ENCODE peak calls at places on chromosome 11, in nine cellular contexts. R is kidney, Z is cardiac fibroblast, D is choroid plexus epithelial cell, A is RWPE1, P is gastrocnemius medialis, I is colonic mucosa, F is type B pancreatic cell, S is progenitor cell of endocrine pancreas. B is an unnamed sample.

GRCh38 chr11:2807801-2808241 is 77.8 kb downstream of the CDKN1C start:
- DNase-seq in A (no peak), F (peak), D (no peak), P (peak), R (peak), Z (no peak), S (peak), I (no peak), B (no peak)

GRCh38 chr11:63841554-63841953 is 2.6 kb downstream of the MARK2 start:
- DNase-seq in A (peak), Z (peak), I (no peak), F (no peak), P (no peak), R (no peak), S (no peak), D (peak), B (no peak)

GRCh38 chr11:77086521-77087472 is 15.8 kb upstream of the OMP start:
- DNase-seq in S (no peak), A (no peak), D (no peak), Z (no peak), I (peak), F (no peak), P (no peak), R (peak), B (no peak)

GRCh38 chr11:77407613-77408012 is 66.3 kb downstream of the PAK1 start:
- DNase-seq in I (peak), R (no peak), S (no peak), P (peak), A (peak), Z (peak), D (peak), F (no peak), B (peak)

GRCh38 chr11:76074178-76075112 is 131.9 kb downstream of the WNT11 start:
- DNase-seq in I (no peak), F (no peak), A (no peak), D (peak), S (no peak), Z (peak), P (no peak), R (no peak), B (peak)

GRCh38 chr11:86214710-86215109 is 29.8 kb upstream of the EED start:
- DNase-seq in A (no peak), F (no peak), P (no peak), Z (peak), I (no peak), D (no peak), S (no peak), R (no peak), B (no peak)

GRCh38 chr11:118660646-118661424 is 18.6 kb downstream of the TREH start:
- DNase-seq in P (no peak), A (no peak), D (no peak), S (no peak), R (no peak), I (no peak), Z (no peak), F (no peak), B (no peak)

GRCh38 chr11:102485095-102485722 is 32.6 kb upstream of the TMEM123 start:
- DNase-seq in Z (peak), S (no peak), I (no peak), F (no peak), A (no peak), R (no peak), D (peak), P (no peak), B (peak)

GRCh38 chr11:134275534-134276395 is at the start of gene GLB1L3:
- DNase-seq in A (peak), R (no peak), F (no peak), P (no peak), S (peak), Z (peak), I (no peak), D (peak), B (no peak)

GRCh38 chr11:70467196-70468085 is 69.1 kb downstream of the CTTN start:
- DNase-seq in I (peak), F (no peak), Z (peak), R (no peak), P (peak), S (peak), D (peak), A (peak), B (peak)

GRCh38 chr11:11141019-11141418 is 212.0 kb downstream of the CSNK2A3 start:
- DNase-seq in R (no peak), D (no peak), P (no peak), A (no peak), I (no peak), Z (no peak), S (no peak), F (no peak), B (no peak)

GRCh38 chr11:96260526-96260925 is 82.5 kb downstream of the MAML2 start:
- DNase-seq in I (no peak), R (no peak), A (no peak), D (no peak), S (no peak), P (no peak), F (no peak), Z (no peak), B (peak)

GRCh38 chr11:76169473-76169881 is 36.8 kb downstream of the WNT11 start:
- DNase-seq in Z (no peak), F (no peak), A (no peak), R (no peak), S (no peak), I (no peak), P (no peak), D (no peak), B (no peak)

GRCh38 chr11:2776351-2777061 is 76.7 kb upstream of the KCNQ1OT1 start:
- DNase-seq in P (no peak), A (no peak), I (peak), S (peak), D (no peak), F (peak), R (peak), Z (no peak), B (no peak)

GRCh38 chr11:95891423-95892177 is 32.3 kb downstream of the MTMR2 start:
- DNase-seq in A (no peak), I (no peak), Z (peak), S (no peak), F (no peak), P (no peak), D (peak), R (no peak), B (no peak)

GRCh38 chr11:91979775-91980174 is 244.8 kb upstream of the FAT3 start:
- DNase-seq in R (no peak), D (no peak), F (no peak), I (no peak), S (no peak), P (no peak), Z (no peak), A (no peak), B (no peak)

GRCh38 chr11:2927851-2928604 is 1.2 kb downstream of the PHLDA2 start:
- DNase-seq in S (no peak), A (no peak), D (peak), P (no peak), I (peak), R (peak), Z (peak), F (no peak), B (peak)

GRCh38 chr11:114279778-114280532 is 16.2 kb upstream of the NNMT start:
- DNase-seq in D (peak), R (no peak), S (no peak), F (no peak), I (no peak), A (peak), Z (peak), P (no peak), B (peak)

GRCh38 chr11:86456075-86456939 is 81.6 kb downstream of the CCDC81 start:
- DNase-seq in F (peak), D (peak), A (peak), Z (peak), P (peak), S (peak), I (peak), R (peak), B (peak)

GRCh38 chr11:3037041-3037944 is 19.9 kb downstream of the CARS1 start:
- DNase-seq in P (peak), Z (peak), F (peak), I (peak), S (peak), A (peak), R (peak), D (peak), B (peak)

GRCh38 chr11:114213622-114214021 is 82.6 kb upstream of the NNMT start:
- DNase-seq in A (no peak), D (no peak), I (no peak), R (no peak), F (no peak), Z (no peak), P (no peak), S (no peak), B (no peak)

GRCh38 chr11:13008625-13009475 is at the start of gene RASSF10:
- DNase-seq in D (no peak), S (peak), F (peak), I (peak), R (peak), Z (peak), P (no peak), A (peak), B (no peak)

GRCh38 chr11:12502041-12502440 is 124.7 kb downstream of the PARVA start:
- DNase-seq in D (peak), A (no peak), P (no peak), R (no peak), I (no peak), S (no peak), F (peak), Z (no peak), B (peak)

GRCh38 chr11:83724704-83725114 is 438.5 kb upstream of the CCDC90B start:
- DNase-seq in I (no peak), D (peak), P (no peak), F (no peak), A (no peak), R (no peak), Z (no peak), S (no peak), B (peak)

GRCh38 chr11:62418733-62419132 is at the start of gene SCGB1A1:
- DNase-seq in P (no peak), A (no peak), Z (no peak), F (no peak), I (no peak), S (no peak), D (no peak), R (no peak), B (no peak)

GRCh38 chr11:12915093-12915492 is 94.0 kb upstream of the RASSF10 start:
- DNase-seq in F (no peak), Z (no peak), I (no peak), A (no peak), P (no peak), R (no peak), S (no peak), D (no peak), B (no peak)

GRCh38 chr11:21511835-21512440 is 680.9 kb upstream of the ANO5 start:
- DNase-seq in R (no peak), S (peak), F (peak), Z (peak), D (peak), I (peak), A (peak), P (no peak), B (peak)

GRCh38 chr11:21520244-21520643 is 672.6 kb upstream of the ANO5 start:
- DNase-seq in R (no peak), S (no peak), Z (no peak), D (no peak), A (no peak), P (no peak), F (no peak), I (no peak), B (no peak)

GRCh38 chr11:21514298-21514697 is 678.6 kb upstream of the ANO5 start:
- DNase-seq in A (no peak), P (no peak), S (no peak), D (no peak), Z (no peak), F (no peak), R (no peak), I (no peak), B (no peak)
- TF ChIP-seq CTCF in A (peak), P (no peak), S (peak), D (no peak), Z (no peak), F (peak), R (peak), I (peak), B (no peak)

GRCh38 chr11:33863418-33864172 is 28.3 kb downstream of the LMO2 start:
- DNase-seq in R (no peak), Z (no peak), I (no peak), A (no peak), F (no peak), P (no peak), S (no peak), D (no peak), B (no peak)
- TF ChIP-seq CTCF in R (no peak), Z (no peak), I (no peak), A (no peak), F (no peak), P (no peak), S (no peak), D (no peak), B (no peak)

GRCh38 chr11:73411031-73411430 is 34.8 kb downstream of the RELT start:
- DNase-seq in S (no peak), Z (no peak), F (no peak), D (no peak), P (no peak), R (no peak), I (no peak), A (no peak), B (no peak)
- TF ChIP-seq CTCF in S (no peak), Z (no peak), F (no peak), D (no peak), P (no peak), R (no peak), I (no peak), A (no peak), B (no peak)

GRCh38 chr11:67287355-67288197 is 1.5 kb upstream of the ANKRD13D start:
- DNase-seq in P (no peak), F (no peak), S (no peak), R (peak), Z (no peak), A (no peak), I (no peak), D (no peak), B (no peak)

GRCh38 chr11:67284811-67285540 is 4.1 kb upstream of the ANKRD13D start:
- DNase-seq in A (no peak), Z (no peak), F (no peak), D (no peak), S (no peak), R (peak), P (no peak), I (no peak), B (no peak)

GRCh38 chr11:67285541-67286498 is 3.3 kb upstream of the ANKRD13D start:
- DNase-seq in Z (no peak), R (peak), S (no peak), D (no peak), I (no peak), P (no peak), A (no peak), F (no peak), B (no peak)

GRCh38 chr11:67288198-67288451 is 978 bp upstream of the ANKRD13D start:
- DNase-seq in I (no peak), F (no peak), R (no peak), Z (no peak), P (no peak), S (no peak), D (no peak), A (no peak), B (no peak)

DNA sequence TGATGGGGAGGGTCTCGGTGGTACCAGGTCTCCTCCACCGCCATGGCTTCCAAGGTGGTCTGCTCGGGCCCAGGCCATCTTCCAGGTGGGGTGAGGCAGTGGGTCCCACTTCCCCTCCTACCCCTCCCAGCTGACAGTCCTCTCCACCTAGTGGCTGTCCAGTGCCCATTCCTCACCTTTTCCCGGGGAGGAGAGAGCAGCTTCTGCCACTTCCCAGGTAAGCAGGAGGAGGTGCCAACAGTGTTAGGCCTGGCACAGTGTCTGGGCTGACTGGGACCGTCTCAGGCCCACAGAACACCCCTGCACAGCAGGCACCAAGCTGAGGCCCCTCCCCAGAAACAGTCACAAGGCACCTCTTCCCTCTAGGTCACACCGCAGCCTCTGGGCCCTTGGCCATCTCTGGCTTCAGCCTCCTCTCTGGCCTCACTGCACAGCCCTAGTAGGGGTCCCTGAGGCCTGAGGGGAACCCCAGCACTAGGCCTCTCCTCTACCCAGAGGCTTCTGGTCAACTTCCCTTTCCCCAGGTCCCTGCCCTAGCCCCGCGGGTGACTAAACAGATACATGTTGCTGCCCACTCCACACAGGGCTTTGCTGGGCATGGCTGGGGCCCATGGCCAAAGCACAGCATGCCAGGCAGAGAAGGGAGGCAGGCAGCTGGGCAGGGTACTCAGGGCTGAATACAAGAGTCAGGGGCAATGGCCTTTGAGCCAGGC is 2.3 kb upstream of the ANKRD13D start:
- DNase-seq in I (no peak), D (peak), Z (no peak), A (no peak), F (no peak), S (no peak), P (no peak), R (peak), B (no peak)
- TF ChIP-seq CTCF in I (no peak), D (peak), Z (no peak), A (no peak), F (no peak), S (no peak), P (no peak), R (no peak), B (no peak)

DNA sequence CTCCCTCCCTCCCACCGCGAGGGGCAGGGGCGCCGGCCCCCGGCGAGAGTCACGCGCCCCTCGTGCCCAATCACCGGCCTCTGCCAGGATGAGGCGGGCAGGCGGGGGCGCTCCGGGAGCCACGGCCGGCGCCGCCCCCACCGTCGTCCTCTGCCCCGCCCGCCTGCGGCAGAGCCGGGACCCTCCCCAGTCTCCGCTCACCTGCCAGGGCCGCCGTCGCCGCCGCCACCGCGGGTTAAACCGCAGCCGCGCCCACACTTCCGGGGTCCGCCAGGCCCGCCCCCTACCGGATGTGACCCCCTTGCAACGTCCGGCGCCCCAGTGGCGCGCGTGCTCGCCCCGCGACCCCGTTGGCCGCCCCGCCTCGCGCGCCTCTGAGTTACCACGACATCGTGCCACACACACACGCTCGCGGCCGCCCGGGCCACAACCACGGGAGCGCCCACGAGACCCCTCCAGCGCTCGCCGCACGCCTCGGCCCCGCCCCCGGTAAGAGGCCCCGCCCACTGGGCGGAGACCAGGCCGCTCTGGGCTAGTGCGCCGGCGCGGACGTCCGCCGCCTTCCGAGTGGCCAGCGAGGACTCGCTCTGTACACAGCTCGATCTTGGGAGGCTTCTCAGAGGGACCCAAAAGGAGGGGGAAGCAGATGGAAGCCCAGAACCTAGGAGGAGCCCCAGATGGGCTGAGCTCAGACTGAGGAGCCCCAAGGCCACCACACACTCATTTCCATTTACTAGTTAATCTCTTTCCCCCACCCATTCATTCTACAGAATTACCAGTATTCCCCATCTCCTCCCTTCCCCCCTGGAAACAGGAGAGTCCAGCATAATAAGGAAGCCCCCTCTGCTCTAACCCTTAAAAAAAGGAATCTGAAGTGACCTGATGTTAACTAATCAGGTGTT is at the start of gene VPS37C:
- DNase-seq in F (peak), R (peak), A (peak), S (peak), D (peak), P (peak), I (peak), Z (peak), B (peak)
- TF ChIP-seq CTCF in F (peak), R (no peak), A (no peak), S (peak), D (no peak), P (no peak), I (no peak), Z (no peak), B (no peak)

GRCh38 chr11:123429851-123430735 is at the start of gene GRAMD1B:
- DNase-seq in Z (peak), I (peak), S (peak), P (no peak), D (peak), F (peak), A (peak), R (peak), B (peak)
- TF ChIP-seq CTCF in Z (peak), I (no peak), S (peak), P (no peak), D (peak), F (peak), A (no peak), R (no peak), B (no peak)

DNA sequence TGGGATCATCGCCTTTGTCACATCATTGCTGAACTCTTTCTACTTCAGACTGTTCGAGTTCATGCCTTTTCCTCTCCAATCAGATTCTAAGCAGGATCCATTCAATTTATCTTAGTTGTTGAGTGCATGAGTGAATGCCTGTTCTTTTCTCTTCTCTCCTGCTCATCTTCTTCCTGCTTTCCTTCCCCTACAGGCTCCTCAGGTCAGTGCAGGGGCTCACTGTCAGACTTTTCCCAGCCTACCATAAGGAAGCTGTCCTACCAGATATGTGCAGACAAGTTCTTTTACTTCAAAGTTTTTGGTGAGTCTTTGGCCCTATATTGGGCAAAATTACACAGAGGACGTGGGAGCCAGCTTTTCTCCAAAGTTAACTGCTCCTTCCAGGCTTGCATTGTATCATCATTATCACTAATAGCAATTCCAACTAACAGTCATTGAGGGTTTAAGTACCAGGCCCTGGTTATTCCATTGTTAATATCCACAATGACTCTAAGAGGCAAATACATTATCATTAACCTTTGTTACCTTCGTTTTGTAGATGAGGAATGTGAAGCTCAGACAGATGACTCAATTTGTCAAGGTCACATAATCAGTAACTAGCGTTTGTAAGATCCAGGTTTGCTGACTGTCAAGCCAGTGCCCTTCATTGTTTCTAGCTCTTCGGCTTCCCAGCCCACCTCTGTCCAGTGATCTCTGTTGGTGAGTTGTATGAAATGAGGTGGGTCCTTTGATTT is 30.4 kb downstream of the OR6Q1 start:
- DNase-seq in R (no peak), P (no peak), D (no peak), Z (peak), A (no peak), F (no peak), I (no peak), S (no peak), B (peak)
- TF ChIP-seq CTCF in R (no peak), P (no peak), D (no peak), Z (peak), A (no peak), F (peak), I (no peak), S (peak), B (peak)

B was measured in fibroblast of mammary gland.